ENCODE peak calls at places on chromosomes 3 and 15, in eight cellular contexts. U is psoas muscle; K is thyroid gland; Q is iris pigment epithelial cell; P is stomach; F is amniotic epithelial cell; Y is T-cell; V is stimulated activated CD8-positive, alpha-beta memory T cell treated with anti-CD3 and anti-CD28 coated beads, Interleukin-7, amount 100 ng/mL, for 48 hours. X is an unnamed sample.

GRCh38 chr15:48865387-48866079 is 12.4 kb upstream of the EID1 start:
- DNase-seq in U (no peak), K (no peak), Q (peak), P (no peak), F (peak), Y (no peak), V (no peak), X (no peak)

GRCh38 chr3:189941679-189942078 is 179.0 kb downstream of the P3H2 start:
- DNase-seq in U (no peak), K (no peak), Q (peak), P (peak), F (peak), Y (no peak), V (no peak), X (no peak)

GRCh38 chr15:45200001-45200798 is 12.4 kb upstream of the SHF start:
- DNase-seq in U (peak), K (peak), Q (peak), P (peak), F (peak), Y (peak), V (peak), X (peak)

GRCh38 chr3:45647148-45647619 is 42.0 kb upstream of the SACM1L start:
- DNase-seq in U (no peak), K (no peak), Q (peak), P (no peak), F (peak), Y (no peak), V (no peak), X (no peak)

GRCh38 chr3:95705786-95706418 is 1108.5 kb upstream of the EPHA6 start:
- DNase-seq in U (no peak), K (no peak), Q (no peak), P (no peak), F (peak), Y (no peak), V (no peak), X (no peak)

GRCh38 chr3:129611812-129612349 is 5.4 kb upstream of the PLXND1 start:
- DNase-seq in U (peak), K (no peak), Q (peak), P (no peak), F (peak), Y (no peak), V (no peak), X (no peak)

GRCh38 chr3:47503033-47503432 is 10.5 kb downstream of the ELP6 start:
- DNase-seq in U (no peak), K (no peak), Q (no peak), P (no peak), F (no peak), Y (no peak), V (no peak), X (no peak)

GRCh38 chr3:24259901-24260512 is 234.6 kb downstream of the THRB start:
- DNase-seq in U (peak), K (no peak), Q (peak), P (peak), F (peak), Y (no peak), V (no peak), X (no peak)

GRCh38 chr3:98765721-98766120 is 2.6 kb downstream of the ST3GAL6 start:
- DNase-seq in U (no peak), K (no peak), Q (peak), P (no peak), F (no peak), Y (no peak), V (no peak), X (no peak)

GRCh38 chr15:92448370-92448769 is 54.7 kb downstream of the ST8SIA2 start:
- DNase-seq in U (no peak), K (no peak), Q (no peak), P (no peak), F (no peak), Y (no peak), V (no peak), X (no peak)

GRCh38 chr15:48112242-48112641 is 8.5 kb upstream of the SLC24A5 start:
- DNase-seq in U (no peak), K (peak), Q (peak), P (no peak), F (peak), Y (no peak), V (no peak), X (no peak)

GRCh38 chr3:4750306-4751056 is 228.8 kb upstream of the BHLHE40 start:
- DNase-seq in U (no peak), K (peak), Q (peak), P (no peak), F (peak), Y (no peak), V (no peak), X (peak)

GRCh38 chr3:53046171-53047170 is 598 bp upstream of the SFMBT1 start:
- DNase-seq in U (peak), K (peak), Q (peak), P (peak), F (no peak), Y (peak), V (peak), X (peak)

GRCh38 chr15:95208988-95209387 is 977.6 kb downstream of the MCTP2 start:
- DNase-seq in U (no peak), K (no peak), Q (peak), P (no peak), F (peak), Y (no peak), V (no peak), X (no peak)

GRCh38 chr3:186414735-186415419 is 52.8 kb upstream of the DGKG start:
- DNase-seq in U (peak), K (peak), Q (peak), P (peak), F (peak), Y (no peak), V (no peak), X (no peak)

GRCh38 chr3:46659285-46659684 is 34.2 kb downstream of the ALS2CL start:
- DNase-seq in U (no peak), K (no peak), Q (no peak), P (no peak), F (no peak), Y (no peak), V (no peak), X (no peak)

GRCh38 chr15:67146875-67147381 is 81.5 kb downstream of the SMAD3 start:
- DNase-seq in U (peak), K (peak), Q (peak), P (no peak), F (peak), Y (no peak), V (no peak), X (no peak)

GRCh38 chr3:66497288-66497972 is 3.4 kb downstream of the LRIG1 start:
- DNase-seq in U (no peak), K (no peak), Q (no peak), P (no peak), F (no peak), Y (no peak), V (no peak), X (no peak)

GRCh38 chr15:84886211-84886983 is 1.9 kb downstream of the SLC28A1 start:
- DNase-seq in U (no peak), K (no peak), Q (no peak), P (no peak), F (no peak), Y (no peak), V (no peak), X (no peak)

GRCh38 chr3:38453075-38453913 is at the start of gene ACVR2B:
- DNase-seq in U (peak), K (peak), Q (peak), P (peak), F (peak), Y (peak), V (peak), X (peak)

GRCh38 chr3:166446291-166446690 is 609.1 kb upstream of the BCHE start:
- DNase-seq in U (no peak), K (no peak), Q (peak), P (no peak), F (peak), Y (no peak), V (no peak), X (no peak)

GRCh38 chr15:90286678-90287077 is 21.2 kb downstream of the NGRN start:
- DNase-seq in U (no peak), K (no peak), Q (peak), P (no peak), F (peak), Y (peak), V (no peak), X (no peak)

GRCh38 chr15:53710906-53711305 is 48.6 kb downstream of the WDR72 start:
- DNase-seq in U (no peak), K (no peak), Q (no peak), P (no peak), F (no peak), Y (no peak), V (no peak), X (no peak)

GRCh38 chr3:63960048-63960711 is 48.0 kb upstream of the SCAANT1 start:
- DNase-seq in U (no peak), K (no peak), Q (peak), P (peak), F (peak), Y (no peak), V (no peak), X (peak)

GRCh38 chr15:48475600-48476395 is 144.6 kb downstream of the DUT start:
- DNase-seq in U (no peak), K (no peak), Q (no peak), P (no peak), F (no peak), Y (no peak), V (no peak), X (no peak)

X was measured in midbrain.